ENCODE peak calls at places on chromosomes 11 and 22, in four cellular contexts. Z, Q, A and S are unnamed samples.
A peak's percentile ranks its signal among the peaks of the same experiment; 100 is the strongest.

GRCh38 chr11:19814421-19814820 is 101.8 kb downstream of the NAV2 start:
- DNase-seq in Z (no peak), A (no peak), Q (no peak), S (no peak)

GRCh38 chr11:79439893-79440450 is 858 bp downstream of the TENM4 start:
- DNase-seq in A (no peak), Q (no peak), Z (no peak), S (no peak)

GRCh38 chr11:132878111-132878510 is 654.2 kb downstream of the OPCML start:
- DNase-seq in Q (no peak), Z (no peak), A (no peak), S (no peak)

GRCh38 chr11:114274637-114275036 is 21.6 kb upstream of the NNMT start:
- DNase-seq in Z (no peak), Q (no peak), A (no peak), S (no peak)

GRCh38 chr11:15724611-15725010 is 609.9 kb downstream of the INSC start:
- DNase-seq in Q (no peak), A (no peak), Z (no peak), S (no peak)

GRCh38 chr22:48520888-48521600 is 1306.6 kb downstream of the BRD1 start:
- DNase-seq in A (no peak), Z (no peak), Q (no peak), S (no peak)

GRCh38 chr11:101169944-101170343 is 40.3 kb upstream of the PGR start:
- DNase-seq in Q (no peak), A (no peak), Z (no peak), S (no peak)

GRCh38 chr22:43275545-43275981 is 67.6 kb downstream of the SCUBE1 start:
- DNase-seq in A (no peak), Q (no peak), Z (no peak), S (no peak)

GRCh38 chr22:39592104-39593060 is 21.8 kb downstream of the CACNA1I start:
- DNase-seq in Q (no peak), Z (no peak), A (peak; percentile 45), S (peak; percentile 58)

GRCh38 chr22:45585437-45585755 is 82.7 kb downstream of the FBLN1 start:
- DNase-seq in Z (no peak), A (no peak), Q (no peak), S (no peak)

GRCh38 chr11:73346186-73346935 is 29.8 kb upstream of the RELT start:
- DNase-seq in Z (no peak), A (no peak), Q (no peak), S (no peak)

GRCh38 chr22:40410272-40410671 is 39.9 kb downstream of the SGSM3 start:
- DNase-seq in A (no peak), Z (no peak), Q (no peak), S (no peak)

GRCh38 chr22:19037282-19038163 is 84.7 kb downstream of the DGCR2 start:
- DNase-seq in Z (no peak), Q (no peak), A (no peak), S (no peak)

GRCh38 chr11:89327885-89328284 is 150.2 kb downstream of the TYR start:
- DNase-seq in A (no peak), Q (no peak), Z (no peak), S (no peak)

GRCh38 chr11:19947521-19948114 is 212.7 kb downstream of the DBX1 start:
- DNase-seq in Z (no peak), A (no peak), Q (no peak), S (no peak)

GRCh38 chr11:123065634-123066033 is 3.7 kb upstream of the HSPA8 start:
- DNase-seq in Z (no peak), A (peak; percentile 13), Q (no peak), S (no peak)

GRCh38 chr11:126956664-126957063 is 43.9 kb downstream of the KIRREL3 start:
- DNase-seq in Z (no peak), A (no peak), Q (no peak), S (no peak)

GRCh38 chr22:40412441-40412840 is 42.0 kb downstream of the SGSM3 start:
- DNase-seq in Z (no peak), Q (no peak), A (no peak), S (no peak)

GRCh38 chr11:62477927-62478326 is 59.1 kb downstream of the SCGB1A1 start:
- DNase-seq in Z (no peak), A (no peak), Q (no peak), S (no peak)

GRCh38 chr22:19520566-19521305 is 3.5 kb downstream of the CLDN5 start:
- DNase-seq in A (no peak), Z (no peak), Q (no peak), S (no peak)

GRCh38 chr11:57699813-57700212 is 12.2 kb downstream of the MED19 start:
- DNase-seq in A (no peak), Z (no peak), Q (no peak), S (no peak)

GRCh38 chr11:8309862-8310261 is 46.2 kb upstream of the LMO1 start:
- DNase-seq in Z (no peak), Q (no peak), A (no peak), S (no peak)

GRCh38 chr11:129505266-129505665 is 129.6 kb downstream of the BARX2 start:
- DNase-seq in A (no peak), Z (no peak), Q (no peak), S (no peak)

GRCh38 chr11:103433976-103434375 is 324.8 kb downstream of the DYNC2H1 start:
- DNase-seq in A (no peak), Z (no peak), Q (no peak), S (no peak)

GRCh38 chr11:94613120-94613519 is 46.0 kb downstream of the PIWIL4 start:
- DNase-seq in A (no peak), Q (no peak), Z (no peak), S (no peak)